ENCODE peak calls at places on chromosomes 13 and 19, in five cellular contexts. One of them, this sample, is unnamed.
A peak's percentile ranks its signal among the peaks of the same experiment; 100 is the strongest.

GRCh38 chr13:103757361-103757760 is 691.1 kb upstream of the SLC10A2 start:
- DNase-seq in left cardiac atrium: no peak
- DNase-seq in glutamatergic neuron: no peak
- DNase-seq in omental fat pad: no peak
- DNase-seq in neuronal stem cell: no peak
- DNase-seq in this sample: no peak

GRCh38 chr19:52492201-52492960 is 35.1 kb upstream of the ZNF808 start:
- DNase-seq in left cardiac atrium: no peak
- DNase-seq in glutamatergic neuron: peak; percentile 61
- DNase-seq in omental fat pad: no peak
- DNase-seq in neuronal stem cell: peak; percentile 44
- DNase-seq in this sample: peak; percentile 83

GRCh38 chr13:110716235-110716505 is 2.7 kb downstream of the ING1 start:
- DNase-seq in left cardiac atrium: peak; percentile 48
- DNase-seq in glutamatergic neuron: peak; percentile 57
- DNase-seq in omental fat pad: no peak
- DNase-seq in neuronal stem cell: no peak
- DNase-seq in this sample: no peak

GRCh38 chr19:8023371-8023770 is 17.9 kb upstream of the ELAVL1 start:
- DNase-seq in left cardiac atrium: no peak
- DNase-seq in glutamatergic neuron: no peak
- DNase-seq in omental fat pad: no peak
- DNase-seq in neuronal stem cell: no peak
- DNase-seq in this sample: no peak

GRCh38 chr13:52359534-52359933 is 46.4 kb downstream of the THSD1 start:
- DNase-seq in left cardiac atrium: no peak
- DNase-seq in glutamatergic neuron: no peak
- DNase-seq in omental fat pad: no peak
- DNase-seq in neuronal stem cell: no peak
- DNase-seq in this sample: no peak

GRCh38 chr13:48078251-48078656 is 16.6 kb downstream of the MED4 start:
- DNase-seq in left cardiac atrium: no peak
- DNase-seq in glutamatergic neuron: no peak
- DNase-seq in omental fat pad: no peak
- DNase-seq in neuronal stem cell: no peak
- DNase-seq in this sample: no peak

GRCh38 chr13:111065698-111066097 is 49.4 kb upstream of the ARHGEF7 start:
- DNase-seq in left cardiac atrium: no peak
- DNase-seq in glutamatergic neuron: no peak
- DNase-seq in omental fat pad: no peak
- DNase-seq in neuronal stem cell: no peak
- DNase-seq in this sample: no peak

GRCh38 chr19:11264452-11265176 is 2.3 kb upstream of the DOCK6 start:
- DNase-seq in left cardiac atrium: peak; percentile 73
- DNase-seq in glutamatergic neuron: no peak
- DNase-seq in omental fat pad: no peak
- DNase-seq in neuronal stem cell: no peak
- DNase-seq in this sample: no peak

GRCh38 chr13:61880576-61881283 is 465.1 kb upstream of the PCDH20 start:
- DNase-seq in left cardiac atrium: no peak
- DNase-seq in glutamatergic neuron: no peak
- DNase-seq in omental fat pad: no peak
- DNase-seq in neuronal stem cell: no peak
- DNase-seq in this sample: no peak

GRCh38 chr19:51439021-51439465 is 19.2 kb downstream of the SIGLEC8 start:
- DNase-seq in left cardiac atrium: no peak
- DNase-seq in glutamatergic neuron: no peak
- DNase-seq in omental fat pad: no peak
- DNase-seq in neuronal stem cell: no peak
- DNase-seq in this sample: no peak

GRCh38 chr19:33621811-33622504 is at the start of gene CHST8:
- DNase-seq in left cardiac atrium: peak; percentile 47
- DNase-seq in glutamatergic neuron: peak; percentile 91
- DNase-seq in omental fat pad: no peak
- DNase-seq in neuronal stem cell: peak; percentile 73
- DNase-seq in this sample: no peak

GRCh38 chr13:21348771-21349170 is 110.3 kb downstream of the ZDHHC20 start:
- DNase-seq in left cardiac atrium: no peak
- DNase-seq in glutamatergic neuron: no peak
- DNase-seq in omental fat pad: no peak
- DNase-seq in neuronal stem cell: no peak
- DNase-seq in this sample: no peak

GRCh38 chr13:19592657-19593175 is 31.4 kb upstream of the TPTE2 start:
- DNase-seq in left cardiac atrium: no peak
- DNase-seq in glutamatergic neuron: no peak
- DNase-seq in omental fat pad: no peak
- DNase-seq in neuronal stem cell: no peak
- DNase-seq in this sample: no peak

GRCh38 chr19:39435499-39436349 is at the start of gene RPS16:
- DNase-seq in left cardiac atrium: peak; percentile 99
- DNase-seq in glutamatergic neuron: peak; percentile 99
- DNase-seq in omental fat pad: peak; percentile 85
- DNase-seq in neuronal stem cell: peak; percentile 94
- DNase-seq in this sample: peak; percentile 99

GRCh38 chr19:6161271-6161850 is 25.9 kb downstream of the ACSBG2 start:
- DNase-seq in left cardiac atrium: peak; percentile 37
- DNase-seq in glutamatergic neuron: no peak
- DNase-seq in omental fat pad: no peak
- DNase-seq in neuronal stem cell: no peak
- DNase-seq in this sample: no peak

GRCh38 chr13:27375686-27376326 is 48.6 kb upstream of the GTF3A start:
- DNase-seq in left cardiac atrium: peak; percentile 63
- DNase-seq in glutamatergic neuron: peak; percentile 83
- DNase-seq in omental fat pad: peak; percentile 57
- DNase-seq in neuronal stem cell: peak; percentile 65
- DNase-seq in this sample: no peak

This sample was measured in type B pancreatic cell.